ENCODE peak calls at places on chromosome 20, in eight cellular contexts. One of them, this sample, is unnamed.

GRCh38 chr20:62728028-62728780 is 19.6 kb downstream of the NTSR1 start:
- DNase-seq in iris pigment epithelial cell: no peak
- DNase-seq in B cell: peak; percentile 11
- DNase-seq in activated naive CD8-positive, alpha-beta T cell treated with anti-CD3 and anti-CD28 coated beads, Interleukin-2, amount 50 U/mL, for 24 hours: no peak
- DNase-seq in T-helper 2 cell: peak; percentile 66
- DNase-seq in fibroblast of the conjunctiva: no peak
- DNase-seq in GM04504: no peak
- DNase-seq in HCT116: no peak
- DNase-seq in this sample: no peak

GRCh38 chr20:18176318-18176785 is 38.7 kb downstream of the KAT14 start:
- DNase-seq in iris pigment epithelial cell: no peak
- DNase-seq in B cell: no peak
- DNase-seq in activated naive CD8-positive, alpha-beta T cell treated with anti-CD3 and anti-CD28 coated beads, Interleukin-2, amount 50 U/mL, for 24 hours: no peak
- DNase-seq in T-helper 2 cell: no peak
- DNase-seq in fibroblast of the conjunctiva: peak; percentile 18
- DNase-seq in GM04504: no peak
- DNase-seq in HCT116: no peak
- DNase-seq in this sample: no peak

GRCh38 chr20:11128131-11128831 is 454.5 kb upstream of the JAG1 start:
- DNase-seq in iris pigment epithelial cell: peak; percentile 52
- DNase-seq in B cell: no peak
- DNase-seq in activated naive CD8-positive, alpha-beta T cell treated with anti-CD3 and anti-CD28 coated beads, Interleukin-2, amount 50 U/mL, for 24 hours: no peak
- DNase-seq in T-helper 2 cell: no peak
- DNase-seq in fibroblast of the conjunctiva: peak; percentile 41
- DNase-seq in GM04504: no peak
- DNase-seq in HCT116: no peak
- DNase-seq in this sample: no peak

GRCh38 chr20:1327241-1327653 is 1.7 kb downstream of the SDCBP2 start:
- DNase-seq in iris pigment epithelial cell: peak; percentile 70
- DNase-seq in B cell: no peak
- DNase-seq in activated naive CD8-positive, alpha-beta T cell treated with anti-CD3 and anti-CD28 coated beads, Interleukin-2, amount 50 U/mL, for 24 hours: no peak
- DNase-seq in T-helper 2 cell: no peak
- DNase-seq in fibroblast of the conjunctiva: no peak
- DNase-seq in GM04504: peak; percentile 37
- DNase-seq in HCT116: no peak
- DNase-seq in this sample: no peak

GRCh38 chr20:4483481-4483880 is 238.2 kb upstream of the PRND start:
- DNase-seq in iris pigment epithelial cell: peak; percentile 76
- DNase-seq in B cell: no peak
- DNase-seq in activated naive CD8-positive, alpha-beta T cell treated with anti-CD3 and anti-CD28 coated beads, Interleukin-2, amount 50 U/mL, for 24 hours: no peak
- DNase-seq in T-helper 2 cell: no peak
- DNase-seq in fibroblast of the conjunctiva: peak; percentile 40
- DNase-seq in GM04504: peak; percentile 62
- DNase-seq in HCT116: no peak
- DNase-seq in this sample: no peak

GRCh38 chr20:44395183-44395962 is 39.9 kb downstream of the HNF4A start:
- DNase-seq in iris pigment epithelial cell: no peak
- DNase-seq in B cell: no peak
- DNase-seq in activated naive CD8-positive, alpha-beta T cell treated with anti-CD3 and anti-CD28 coated beads, Interleukin-2, amount 50 U/mL, for 24 hours: no peak
- DNase-seq in T-helper 2 cell: no peak
- DNase-seq in fibroblast of the conjunctiva: no peak
- DNase-seq in GM04504: no peak
- DNase-seq in HCT116: no peak
- DNase-seq in this sample: no peak

GRCh38 chr20:8670900-8671229 is 398.0 kb upstream of the PLCB4 start:
- DNase-seq in iris pigment epithelial cell: peak; percentile 16
- DNase-seq in B cell: no peak
- DNase-seq in activated naive CD8-positive, alpha-beta T cell treated with anti-CD3 and anti-CD28 coated beads, Interleukin-2, amount 50 U/mL, for 24 hours: no peak
- DNase-seq in T-helper 2 cell: no peak
- DNase-seq in fibroblast of the conjunctiva: no peak
- DNase-seq in GM04504: peak; percentile 95
- DNase-seq in HCT116: no peak
- DNase-seq in this sample: no peak

GRCh38 chr20:3812975-3813599 is 7.3 kb upstream of the AP5S1 start:
- DNase-seq in iris pigment epithelial cell: no peak
- DNase-seq in B cell: no peak
- DNase-seq in activated naive CD8-positive, alpha-beta T cell treated with anti-CD3 and anti-CD28 coated beads, Interleukin-2, amount 50 U/mL, for 24 hours: no peak
- DNase-seq in T-helper 2 cell: no peak
- DNase-seq in fibroblast of the conjunctiva: no peak
- DNase-seq in GM04504: no peak
- DNase-seq in HCT116: no peak
- DNase-seq in this sample: no peak

GRCh38 chr20:19885981-19886665 is 128.1 kb downstream of the RIN2 start:
- DNase-seq in iris pigment epithelial cell: peak; percentile 67
- DNase-seq in B cell: no peak
- DNase-seq in activated naive CD8-positive, alpha-beta T cell treated with anti-CD3 and anti-CD28 coated beads, Interleukin-2, amount 50 U/mL, for 24 hours: no peak
- DNase-seq in T-helper 2 cell: no peak
- DNase-seq in fibroblast of the conjunctiva: no peak
- DNase-seq in GM04504: no peak
- DNase-seq in HCT116: no peak
- DNase-seq in this sample: no peak

GRCh38 chr20:38880952-38881735 is 45.1 kb upstream of the FAM83D start:
- DNase-seq in iris pigment epithelial cell: no peak
- DNase-seq in B cell: peak; percentile 65
- DNase-seq in activated naive CD8-positive, alpha-beta T cell treated with anti-CD3 and anti-CD28 coated beads, Interleukin-2, amount 50 U/mL, for 24 hours: no peak
- DNase-seq in T-helper 2 cell: no peak
- DNase-seq in fibroblast of the conjunctiva: no peak
- DNase-seq in GM04504: no peak
- DNase-seq in HCT116: no peak
- DNase-seq in this sample: no peak

GRCh38 chr20:64083380-64084208 is 604 bp downstream of the LKAAEAR1 start:
- DNase-seq in iris pigment epithelial cell: peak; percentile 84
- DNase-seq in B cell: peak; percentile 77
- DNase-seq in activated naive CD8-positive, alpha-beta T cell treated with anti-CD3 and anti-CD28 coated beads, Interleukin-2, amount 50 U/mL, for 24 hours: peak; percentile 82
- DNase-seq in T-helper 2 cell: peak; percentile 78
- DNase-seq in fibroblast of the conjunctiva: peak; percentile 28
- DNase-seq in GM04504: no peak
- DNase-seq in HCT116: no peak
- DNase-seq in this sample: peak; percentile 38

GRCh38 chr20:31712112-31712553 is 10.5 kb downstream of the BCL2L1 start:
- DNase-seq in iris pigment epithelial cell: no peak
- DNase-seq in B cell: no peak
- DNase-seq in activated naive CD8-positive, alpha-beta T cell treated with anti-CD3 and anti-CD28 coated beads, Interleukin-2, amount 50 U/mL, for 24 hours: no peak
- DNase-seq in T-helper 2 cell: no peak
- DNase-seq in fibroblast of the conjunctiva: no peak
- DNase-seq in GM04504: no peak
- DNase-seq in HCT116: no peak
- DNase-seq in this sample: no peak

GRCh38 chr20:51871943-51872342 is 69.6 kb upstream of the SALL4 start:
- DNase-seq in iris pigment epithelial cell: no peak
- DNase-seq in B cell: no peak
- DNase-seq in activated naive CD8-positive, alpha-beta T cell treated with anti-CD3 and anti-CD28 coated beads, Interleukin-2, amount 50 U/mL, for 24 hours: no peak
- DNase-seq in T-helper 2 cell: no peak
- DNase-seq in fibroblast of the conjunctiva: no peak
- DNase-seq in GM04504: peak; percentile 24
- DNase-seq in HCT116: no peak
- DNase-seq in this sample: no peak

GRCh38 chr20:52974155-52974554 is 2.0 kb downstream of the TSHZ2 start:
- DNase-seq in iris pigment epithelial cell: no peak
- DNase-seq in B cell: no peak
- DNase-seq in activated naive CD8-positive, alpha-beta T cell treated with anti-CD3 and anti-CD28 coated beads, Interleukin-2, amount 50 U/mL, for 24 hours: peak; percentile 10
- DNase-seq in T-helper 2 cell: peak; percentile 76
- DNase-seq in fibroblast of the conjunctiva: no peak
- DNase-seq in GM04504: no peak
- DNase-seq in HCT116: no peak
- DNase-seq in this sample: no peak

GRCh38 chr20:52975024-52975732 is 3.0 kb downstream of the TSHZ2 start:
- DNase-seq in iris pigment epithelial cell: no peak
- DNase-seq in B cell: no peak
- DNase-seq in activated naive CD8-positive, alpha-beta T cell treated with anti-CD3 and anti-CD28 coated beads, Interleukin-2, amount 50 U/mL, for 24 hours: no peak
- DNase-seq in T-helper 2 cell: peak; percentile 81
- DNase-seq in fibroblast of the conjunctiva: no peak
- DNase-seq in GM04504: no peak
- DNase-seq in HCT116: no peak
- DNase-seq in this sample: no peak

GRCh38 chr20:64196831-64197418 is 32.7 kb downstream of the MYT1 start:
- DNase-seq in iris pigment epithelial cell: no peak
- DNase-seq in B cell: no peak
- DNase-seq in activated naive CD8-positive, alpha-beta T cell treated with anti-CD3 and anti-CD28 coated beads, Interleukin-2, amount 50 U/mL, for 24 hours: no peak
- DNase-seq in T-helper 2 cell: no peak
- DNase-seq in fibroblast of the conjunctiva: no peak
- DNase-seq in GM04504: no peak
- DNase-seq in HCT116: no peak
- DNase-seq in this sample: no peak

GRCh38 chr20:53020376-53020775 is 48.2 kb downstream of the TSHZ2 start:
- DNase-seq in iris pigment epithelial cell: no peak
- DNase-seq in B cell: no peak
- DNase-seq in activated naive CD8-positive, alpha-beta T cell treated with anti-CD3 and anti-CD28 coated beads, Interleukin-2, amount 50 U/mL, for 24 hours: no peak
- DNase-seq in T-helper 2 cell: no peak
- DNase-seq in fibroblast of the conjunctiva: no peak
- DNase-seq in GM04504: no peak
- DNase-seq in HCT116: no peak
- DNase-seq in this sample: no peak

GRCh38 chr20:6651016-6651415 is 116.5 kb upstream of the BMP2 start:
- DNase-seq in iris pigment epithelial cell: peak; percentile 62
- DNase-seq in B cell: no peak
- DNase-seq in activated naive CD8-positive, alpha-beta T cell treated with anti-CD3 and anti-CD28 coated beads, Interleukin-2, amount 50 U/mL, for 24 hours: no peak
- DNase-seq in T-helper 2 cell: no peak
- DNase-seq in fibroblast of the conjunctiva: no peak
- DNase-seq in GM04504: peak; percentile 77
- DNase-seq in HCT116: no peak
- DNase-seq in this sample: no peak

GRCh38 chr20:50731055-50731929 is at the start of gene PARD6B:
- DNase-seq in iris pigment epithelial cell: peak; percentile 91
- DNase-seq in B cell: peak; percentile 99
- DNase-seq in activated naive CD8-positive, alpha-beta T cell treated with anti-CD3 and anti-CD28 coated beads, Interleukin-2, amount 50 U/mL, for 24 hours: peak; percentile 99
- DNase-seq in T-helper 2 cell: peak; percentile 99
- DNase-seq in fibroblast of the conjunctiva: peak; percentile 81
- DNase-seq in GM04504: peak; percentile 68
- DNase-seq in HCT116: peak; percentile 99
- DNase-seq in this sample: peak; percentile 97

This sample was measured in T-cell.